ENCODE peak calls at places on chromosomes 11 and 22, in nine cellular contexts. O is lung, W is PC-3, C is foreskin fibroblast, F is WTC11, E is GM13976, L is fibroblast of mammary gland, Z is HL-60, H is IMR-90. S is an unnamed sample.
A peak's percentile ranks its signal among the peaks of the same experiment; 100 is the strongest.

GRCh38 chr11:117950320-117950719 is 21.1 kb upstream of the TMPRSS13 start:
- DNase-seq in O (peak; percentile 28), W (peak; percentile 18), C (peak; percentile 18), F (no peak), E (peak; percentile 64), L (no peak), Z (no peak), H (no peak), S (peak; percentile 82)

GRCh38 chr11:100753562-100753961 is 66.5 kb downstream of the ARHGAP42 start:
- DNase-seq in O (no peak), W (no peak), C (no peak), F (peak; percentile 19), E (no peak), L (no peak), Z (no peak), H (no peak), S (no peak)

GRCh38 chr11:124402326-124402922 is 3.6 kb upstream of the OR8B3 start:
- DNase-seq in O (peak; percentile 58), W (peak; percentile 95), C (peak; percentile 70), F (peak; percentile 58), E (peak; percentile 67), L (peak; percentile 86), Z (peak; percentile 21), H (peak; percentile 86), S (peak; percentile 79)

GRCh38 chr11:72760543-72761400 is 8.6 kb upstream of the ARAP1 start:
- DNase-seq in O (no peak), W (no peak), C (peak; percentile 83), F (no peak), E (no peak), L (peak; percentile 73), Z (no peak), H (peak; percentile 84), S (no peak)

GRCh38 chr22:17965538-17966402 is 58.6 kb downstream of the MICAL3 start:
- DNase-seq in O (no peak), W (no peak), C (no peak), F (no peak), E (no peak), L (no peak), Z (no peak), H (no peak), S (no peak)

GRCh38 chr22:50470491-50470890 is 4.3 kb downstream of the SBF1 start:
- DNase-seq in O (no peak), W (no peak), C (no peak), F (no peak), E (no peak), L (no peak), Z (no peak), H (no peak), S (peak; percentile 34)

GRCh38 chr11:66361502-66361941 is 10.0 kb downstream of the SLC29A2 start:
- DNase-seq in O (no peak), W (no peak), C (no peak), F (no peak), E (no peak), L (no peak), Z (no peak), H (no peak), S (no peak)

GRCh38 chr11:11583801-11584445 is 37.9 kb downstream of the GALNT18 start:
- DNase-seq in O (peak; percentile 18), W (no peak), C (no peak), F (no peak), E (no peak), L (no peak), Z (no peak), H (peak; percentile 9), S (no peak)

GRCh38 chr11:44454686-44455085 is 110.8 kb upstream of the CD82 start:
- DNase-seq in O (no peak), W (no peak), C (no peak), F (no peak), E (no peak), L (no peak), Z (no peak), H (no peak), S (no peak)

GRCh38 chr11:5605849-5606248 is 9.4 kb downstream of the TRIM6 start:
- DNase-seq in O (no peak), W (peak; percentile 59), C (peak; percentile 93), F (no peak), E (no peak), L (peak; percentile 91), Z (no peak), H (peak; percentile 92), S (no peak)

GRCh38 chr11:125433454-125434121 is 62.5 kb downstream of the FEZ1 start:
- DNase-seq in O (no peak), W (peak; percentile 72), C (peak; percentile 72), F (peak; percentile 77), E (peak; percentile 67), L (peak; percentile 51), Z (peak; percentile 4), H (peak; percentile 66), S (peak; percentile 45)

GRCh38 chr11:112790286-112790685 is 170.9 kb upstream of the NCAM1 start:
- DNase-seq in O (no peak), W (no peak), C (no peak), F (no peak), E (no peak), L (no peak), Z (no peak), H (no peak), S (no peak)

GRCh38 chr11:22089609-22090008 is 103.3 kb upstream of the ANO5 start:
- DNase-seq in O (no peak), W (no peak), C (no peak), F (no peak), E (no peak), L (no peak), Z (no peak), H (no peak), S (no peak)

GRCh38 chr11:10387209-10388083 is 67.6 kb upstream of the AMPD3 start:
- DNase-seq in O (no peak), W (peak; percentile 53), C (peak; percentile 94), F (no peak), E (no peak), L (peak; percentile 95), Z (no peak), H (peak; percentile 92), S (no peak)

GRCh38 chr11:74025467-74026166 is 16.7 kb upstream of the UCP3 start:
- DNase-seq in O (no peak), W (peak; percentile 87), C (peak; percentile 61), F (no peak), E (no peak), L (peak; percentile 83), Z (no peak), H (peak; percentile 61), S (no peak)

GRCh38 chr11:76783901-76784813 is 1.0 kb downstream of the TSKU start:
- DNase-seq in O (no peak), W (peak; percentile 80), C (peak; percentile 90), F (peak; percentile 90), E (peak; percentile 42), L (peak; percentile 74), Z (no peak), H (peak; percentile 84), S (no peak)

GRCh38 chr11:8317164-8317563 is 53.5 kb upstream of the LMO1 start:
- DNase-seq in O (no peak), W (no peak), C (peak; percentile 14), F (no peak), E (no peak), L (peak; percentile 80), Z (no peak), H (peak; percentile 5), S (no peak)

GRCh38 chr11:8321876-8322275 is 58.2 kb upstream of the LMO1 start:
- DNase-seq in O (no peak), W (no peak), C (no peak), F (no peak), E (no peak), L (no peak), Z (no peak), H (no peak), S (no peak)

GRCh38 chr11:8323161-8323935 is 59.7 kb upstream of the LMO1 start:
- DNase-seq in O (no peak), W (no peak), C (no peak), F (no peak), E (no peak), L (no peak), Z (no peak), H (no peak), S (no peak)

GRCh38 chr11:8315463-8315862 is 51.8 kb upstream of the LMO1 start:
- DNase-seq in O (no peak), W (no peak), C (no peak), F (no peak), E (no peak), L (no peak), Z (no peak), H (no peak), S (no peak)

GRCh38 chr11:8318536-8318935 is 54.9 kb upstream of the LMO1 start:
- DNase-seq in O (no peak), W (no peak), C (no peak), F (peak; percentile 81), E (no peak), L (no peak), Z (no peak), H (no peak), S (peak; percentile 28)
- TF ChIP-seq CTCF in O (no peak), W (peak; percentile 22), C (no peak), F (peak; percentile 84), E (peak; percentile 29), L (peak; percentile 16), Z (no peak), H (no peak), S (no peak)

GRCh38 chr22:31039393-31039792 is 41.7 kb upstream of the SMTN start:
- DNase-seq in O (no peak), W (no peak), C (peak; percentile 87), F (no peak), E (no peak), L (peak; percentile 68), Z (no peak), H (peak; percentile 80), S (no peak)

GRCh38 chr22:31038686-31039085 is 42.4 kb upstream of the SMTN start:
- DNase-seq in O (no peak), W (no peak), C (no peak), F (no peak), E (no peak), L (no peak), Z (no peak), H (no peak), S (no peak)

GRCh38 chr22:31040542-31041398 is 40.3 kb upstream of the SMTN start:
- DNase-seq in O (no peak), W (no peak), C (no peak), F (no peak), E (no peak), L (no peak), Z (no peak), H (no peak), S (no peak)

GRCh38 chr22:31036671-31037550 is 44.2 kb upstream of the SMTN start:
- DNase-seq in O (no peak), W (peak; percentile 64), C (peak; percentile 76), F (no peak), E (no peak), L (peak; percentile 57), Z (no peak), H (peak; percentile 53), S (no peak)
- TF ChIP-seq CTCF in O (no peak), W (peak; percentile 53), C (no peak), F (no peak), E (no peak), L (peak; percentile 8), Z (no peak), H (peak; percentile 24), S (no peak)

GRCh38 chr22:48427731-48428211 is 1399.9 kb downstream of the BRD1 start:
- DNase-seq in O (no peak), W (no peak), C (no peak), F (no peak), E (no peak), L (no peak), Z (no peak), H (no peak), S (no peak)
- TF ChIP-seq CTCF in O (no peak), W (no peak), C (no peak), F (no peak), E (no peak), L (no peak), Z (no peak), H (no peak), S (no peak)

GRCh38 chr11:78415338-78415737 is 2.3 kb downstream of the GAB2 start:
- DNase-seq in O (no peak), W (no peak), C (no peak), F (no peak), E (no peak), L (no peak), Z (no peak), H (no peak), S (no peak)
- TF ChIP-seq CTCF in O (no peak), W (no peak), C (no peak), F (no peak), E (no peak), L (no peak), Z (no peak), H (no peak), S (no peak)